ENCODE peak calls at places on chromosomes 13 and 19, in seven cellular contexts. V, Y, T, W, P, Q and N are unnamed samples. For H3K27me3, the result is how much of the 10 kb centered on the place peaks cover.

GRCh38 chr13:21837841-21838551 is 167.1 kb downstream of the FGF9 start:
- DNase-seq in V (no peak), Y (peak), T (no peak), W (peak), P (no peak), Q (no peak), N (no peak)

GRCh38 chr19:13838943-13839192 is 38.1 kb upstream of the NANOS3 start:
- DNase-seq in V (no peak), Y (no peak), T (no peak), W (no peak), P (no peak), Q (no peak), N (no peak)

GRCh38 chr13:37375724-37376123 is 222.8 kb downstream of the POSTN start:
- DNase-seq in V (peak), Y (peak), T (no peak), W (no peak), P (no peak), Q (peak), N (no peak)

GRCh38 chr19:2425622-2426581 is 1.5 kb downstream of the TIMM13 start:
- DNase-seq in V (no peak), Y (no peak), T (no peak), W (no peak), P (no peak), Q (no peak), N (no peak)

GRCh38 chr19:13156968-13157882 is 7.0 kb downstream of the IER2 start:
- DNase-seq in V (peak), Y (peak), T (no peak), W (no peak), P (no peak), Q (no peak), N (peak)

GRCh38 chr13:59659981-59660380 is 503.7 kb downstream of the DIAPH3 start:
- DNase-seq in V (no peak), Y (no peak), T (no peak), W (no peak), P (no peak), Q (no peak), N (no peak)

GRCh38 chr19:19460258-19460731 is 54.8 kb downstream of the GATAD2A start:
- DNase-seq in V (no peak), Y (peak), T (no peak), W (no peak), P (no peak), Q (no peak), N (peak)

GRCh38 chr13:33182729-33183128 is 102.8 kb downstream of the STARD13 start:
- DNase-seq in V (no peak), Y (no peak), T (no peak), W (no peak), P (no peak), Q (no peak), N (no peak)

GRCh38 chr13:38002596-38002995 is 133.0 kb upstream of the TRPC4 start:
- DNase-seq in V (peak), Y (no peak), T (no peak), W (no peak), P (no peak), Q (no peak), N (no peak)

GRCh38 chr13:44396963-44397580 is 23.4 kb downstream of the SERP2 start:
- DNase-seq in V (no peak), Y (no peak), T (no peak), W (no peak), P (no peak), Q (peak), N (no peak)

GRCh38 chr19:35357867-35358573 is at the start of gene FFAR3:
- DNase-seq in V (no peak), Y (peak), T (no peak), W (peak), P (no peak), Q (peak), N (no peak)

GRCh38 chr13:21670006-21670882 is 629 bp upstream of the FGF9 start:
- DNase-seq in V (no peak), Y (peak), T (no peak), W (peak), P (no peak), Q (peak), N (peak)

GRCh38 chr19:50252111-50252886 is 48.9 kb downstream of the MYH14 start:
- DNase-seq in V (peak), Y (peak), T (no peak), W (peak), P (no peak), Q (peak), N (peak)

GRCh38 chr19:35777411-35777841 is 2.1 kb downstream of the ARHGAP33 start:
- DNase-seq in V (no peak), Y (no peak), T (no peak), W (peak), P (no peak), Q (no peak), N (no peak)

GRCh38 chr19:51166846-51167490 is 24.9 kb downstream of the SIGLEC7 start:
- DNase-seq in V (no peak), Y (no peak), T (no peak), W (no peak), P (no peak), Q (no peak), N (no peak)

GRCh38 chr13:110065780-110066179 is 241.2 kb downstream of the COL4A1 start:
- DNase-seq in V (no peak), Y (no peak), T (no peak), W (no peak), P (no peak), Q (no peak), N (no peak)

GRCh38 chr13:105441406-105441805 is 1094.1 kb downstream of the EFNB2 start:
- DNase-seq in V (peak), Y (no peak), T (no peak), W (no peak), P (no peak), Q (peak), N (no peak)

GRCh38 chr19:1860133-1860775 is 3.1 kb downstream of the KLF16 start:
- DNase-seq in V (no peak), Y (peak), T (no peak), W (peak), P (no peak), Q (peak), N (peak)

GRCh38 chr13:35727881-35728280 is 251.4 kb upstream of the MAB21L1 start:
- DNase-seq in V (no peak), Y (no peak), T (no peak), W (no peak), P (no peak), Q (no peak), N (no peak)

GRCh38 chr19:32675720-32676185 is at the start of gene RGS9BP:
- DNase-seq in V (peak), Y (peak), T (no peak), W (peak), P (no peak), Q (peak), N (peak)

GRCh38 chr13:74036373-74036772 is 97.8 kb downstream of the KLF12 start:
- DNase-seq in V (peak), Y (no peak), T (no peak), W (peak), P (peak), Q (no peak), N (no peak)

GRCh38 chr13:74037762-74038161 is 96.4 kb downstream of the KLF12 start:
- DNase-seq in V (no peak), Y (no peak), T (no peak), W (no peak), P (no peak), Q (no peak), N (no peak)

GRCh38 chr13:74039667-74040066 is 94.5 kb downstream of the KLF12 start:
- DNase-seq in V (no peak), Y (no peak), T (no peak), W (no peak), P (no peak), Q (no peak), N (no peak)

GRCh38 chr13:74039154-74039553 is 95.0 kb downstream of the KLF12 start:
- DNase-seq in V (no peak), Y (no peak), T (no peak), W (no peak), P (no peak), Q (no peak), N (no peak)

DNA sequence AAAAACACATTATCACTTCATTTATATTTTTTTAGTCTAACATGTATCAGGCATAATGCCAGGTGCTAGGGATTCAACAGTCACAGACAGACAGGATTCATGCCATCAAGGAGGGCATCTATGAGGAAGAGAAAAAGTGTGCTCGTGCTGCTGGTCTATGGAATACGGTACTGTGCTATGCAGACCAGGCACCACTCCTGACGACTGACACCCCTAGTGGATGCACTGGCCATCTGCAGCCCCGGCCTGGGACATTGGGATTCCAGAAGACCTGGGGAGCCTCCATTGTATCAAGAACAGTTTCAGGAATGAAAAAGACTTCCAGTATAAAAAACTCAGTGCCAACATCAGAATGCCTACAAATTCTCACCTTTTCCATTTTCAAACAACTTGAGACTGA is 94.0 kb downstream of the KLF12 start:
- DNase-seq in V (peak), Y (peak), T (peak), W (peak), P (no peak), Q (peak), N (peak)
- H2AFZ ChIP-seq in V (no peak), Y (no peak), T (no peak), W (no peak), P (no peak), Q (no peak), N (no peak)

GRCh38 chr13:112926993-112927392 is 42.0 kb upstream of the MCF2L start:
- DNase-seq in V (no peak), Y (no peak), T (no peak), W (no peak), P (no peak), Q (no peak), N (no peak)

GRCh38 chr13:112923962-112924361 is 45.1 kb upstream of the MCF2L start:
- DNase-seq in V (no peak), Y (no peak), T (no peak), W (no peak), P (no peak), Q (no peak), N (no peak)

GRCh38 chr13:112926003-112926402 is 43.0 kb upstream of the MCF2L start:
- DNase-seq in V (no peak), Y (no peak), T (no peak), W (no peak), P (no peak), Q (no peak), N (no peak)

GRCh38 chr13:112928020-112928931 is 40.7 kb upstream of the MCF2L start:
- DNase-seq in V (no peak), Y (no peak), T (no peak), W (no peak), P (no peak), Q (peak), N (no peak)

DNA sequence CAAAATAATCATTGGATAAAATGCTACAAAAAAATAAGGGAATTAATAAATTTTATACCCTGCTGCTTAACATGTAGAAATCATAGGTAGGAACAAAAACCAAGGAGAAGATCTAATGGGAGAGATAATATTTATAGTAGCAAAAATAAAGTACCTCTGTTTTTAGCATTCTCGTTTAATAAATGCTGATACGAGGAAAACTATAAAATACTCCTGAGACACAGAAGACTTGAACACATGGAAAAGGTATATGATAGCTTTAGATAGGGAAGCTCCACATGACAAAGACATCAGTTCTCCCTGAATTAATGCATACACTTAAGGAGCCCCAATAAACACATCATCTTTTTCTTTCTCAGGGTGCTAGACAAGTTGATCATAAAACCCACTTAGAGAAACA is 44.6 kb upstream of the MCF2L start:
- DNase-seq in V (no peak), Y (no peak), T (no peak), W (no peak), P (no peak), Q (no peak), N (no peak)
- H3K27me3 ChIP-seq in V (under half), Y (half or more), T (under half), W (under half), P (under half), Q (under half), N (under half)

GRCh38 chr13:51292000-51292550 is 47.4 kb upstream of the SERPINE3 start:
- DNase-seq in V (peak), Y (peak), T (no peak), W (no peak), P (no peak), Q (peak), N (no peak)
- H3K4me2 ChIP-seq in V (peak), Y (no peak), T (no peak), W (no peak), P (no peak), Q (no peak), N (no peak)

DNA sequence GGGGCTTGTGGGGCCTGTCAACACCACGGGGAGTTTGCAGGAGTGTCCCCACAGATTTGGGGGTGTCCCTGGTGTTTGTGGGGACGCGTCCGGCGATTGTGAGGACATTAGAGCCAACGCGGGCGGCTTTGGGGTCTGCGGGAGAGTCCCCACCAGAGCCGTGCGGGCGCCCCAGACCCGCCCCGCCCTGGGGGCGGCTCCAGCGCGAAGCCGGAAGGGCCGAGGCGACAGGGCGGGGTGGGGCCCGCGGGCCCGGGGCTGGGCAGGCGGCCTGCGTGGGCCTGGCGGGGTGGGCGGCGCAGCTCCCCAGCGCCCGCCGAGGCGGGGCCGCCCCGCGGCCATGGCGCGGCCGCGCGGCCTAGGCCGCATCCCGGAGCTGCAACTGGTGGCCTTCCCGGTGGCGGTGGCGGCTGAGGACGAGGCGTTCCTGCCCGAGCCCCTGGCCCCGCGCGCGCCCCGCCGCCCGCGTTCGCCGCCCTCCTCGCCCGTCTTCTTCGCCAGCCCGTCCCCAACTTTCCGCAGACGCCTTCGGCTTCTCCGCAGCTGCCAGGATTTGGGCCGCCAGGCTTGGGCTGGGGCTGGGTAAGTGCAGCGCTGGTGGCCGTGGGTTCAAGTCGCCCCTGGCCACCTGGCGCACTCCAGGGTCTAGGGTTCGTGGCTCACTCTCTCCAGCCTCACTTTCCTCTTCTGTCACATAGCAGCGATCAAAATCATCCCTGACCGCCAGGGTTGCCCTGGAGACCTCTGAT is 10.3 kb downstream of the PDE4A start:
- DNase-seq in V (peak), Y (peak), T (no peak), W (peak), P (no peak), Q (peak), N (no peak)
- H2AFZ ChIP-seq in V (peak), Y (peak), T (no peak), W (peak), P (no peak), Q (peak), N (peak)

DNA sequence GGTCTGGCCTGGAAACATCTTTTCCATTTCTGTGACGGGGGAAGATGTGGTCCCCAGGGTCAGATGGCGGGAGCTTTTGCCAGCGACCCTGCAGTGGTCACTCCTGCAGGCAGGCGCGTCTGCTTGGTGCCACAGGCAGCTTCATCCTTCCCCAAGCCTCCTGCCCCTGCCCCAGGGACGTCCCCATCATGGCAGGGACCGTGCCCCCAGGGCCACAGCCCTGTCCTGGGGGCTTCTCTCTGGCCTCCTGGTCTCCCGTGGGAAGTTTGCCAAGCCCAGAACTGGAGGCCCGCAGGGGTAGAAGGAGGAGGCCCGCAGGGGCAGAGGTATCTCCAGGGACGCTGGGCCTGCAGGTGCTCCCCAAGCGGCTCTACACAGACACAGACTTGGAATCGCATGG is 47.5 kb downstream of the TMEM255B start:
- DNase-seq in V (no peak), Y (no peak), T (no peak), W (no peak), P (no peak), Q (no peak), N (no peak)
- H3K27me3 ChIP-seq in V (under half), Y (under half), T (under half), W (under half), P (under half), Q (under half), N (under half)

GRCh38 chr19:42370667-42371066 is 19.4 kb downstream of the CNFN start:
- DNase-seq in V (no peak), Y (no peak), T (no peak), W (peak), P (no peak), Q (peak), N (no peak)
- H3K4me2 ChIP-seq in V (no peak), Y (no peak), T (no peak), W (peak), P (no peak), Q (no peak), N (no peak)

DNA sequence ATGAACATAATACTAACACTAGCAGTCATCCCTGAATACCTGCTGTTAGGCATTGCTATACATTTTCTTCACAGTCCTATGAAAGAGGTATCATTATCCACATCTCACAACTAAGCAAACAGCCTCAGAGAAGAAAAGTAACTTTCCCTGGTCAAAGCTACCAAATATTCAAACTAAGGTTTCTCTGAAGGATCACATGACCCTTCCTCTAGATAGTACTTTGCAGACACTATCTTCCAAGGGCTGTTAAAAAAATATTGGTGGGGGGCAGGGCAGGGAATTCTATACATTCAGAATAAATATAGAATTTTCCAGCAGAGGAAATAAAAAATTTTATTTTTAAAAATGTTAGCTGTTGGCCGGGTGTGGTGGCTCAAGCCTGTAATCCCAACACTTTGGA is 3.1 kb downstream of the SLC25A30 start:
- DNase-seq in V (no peak), Y (no peak), T (no peak), W (no peak), P (no peak), Q (no peak), N (no peak)
- H2AFZ ChIP-seq in V (peak), Y (peak), T (no peak), W (no peak), P (peak), Q (peak), N (no peak)

GRCh38 chr19:17681505-17682125 is 6.5 kb downstream of the UNC13A start:
- DNase-seq in V (peak), Y (peak), T (no peak), W (peak), P (no peak), Q (peak), N (peak)

GRCh38 chr19:17680235-17680722 is 7.9 kb downstream of the UNC13A start:
- DNase-seq in V (peak), Y (peak), T (peak), W (peak), P (no peak), Q (peak), N (no peak)

GRCh38 chr19:17678836-17679235 is 9.3 kb downstream of the UNC13A start:
- DNase-seq in V (no peak), Y (no peak), T (no peak), W (no peak), P (no peak), Q (no peak), N (no peak)

GRCh38 chr19:17682273-17682672 is 5.9 kb downstream of the UNC13A start:
- DNase-seq in V (no peak), Y (no peak), T (no peak), W (no peak), P (no peak), Q (no peak), N (no peak)

DNA sequence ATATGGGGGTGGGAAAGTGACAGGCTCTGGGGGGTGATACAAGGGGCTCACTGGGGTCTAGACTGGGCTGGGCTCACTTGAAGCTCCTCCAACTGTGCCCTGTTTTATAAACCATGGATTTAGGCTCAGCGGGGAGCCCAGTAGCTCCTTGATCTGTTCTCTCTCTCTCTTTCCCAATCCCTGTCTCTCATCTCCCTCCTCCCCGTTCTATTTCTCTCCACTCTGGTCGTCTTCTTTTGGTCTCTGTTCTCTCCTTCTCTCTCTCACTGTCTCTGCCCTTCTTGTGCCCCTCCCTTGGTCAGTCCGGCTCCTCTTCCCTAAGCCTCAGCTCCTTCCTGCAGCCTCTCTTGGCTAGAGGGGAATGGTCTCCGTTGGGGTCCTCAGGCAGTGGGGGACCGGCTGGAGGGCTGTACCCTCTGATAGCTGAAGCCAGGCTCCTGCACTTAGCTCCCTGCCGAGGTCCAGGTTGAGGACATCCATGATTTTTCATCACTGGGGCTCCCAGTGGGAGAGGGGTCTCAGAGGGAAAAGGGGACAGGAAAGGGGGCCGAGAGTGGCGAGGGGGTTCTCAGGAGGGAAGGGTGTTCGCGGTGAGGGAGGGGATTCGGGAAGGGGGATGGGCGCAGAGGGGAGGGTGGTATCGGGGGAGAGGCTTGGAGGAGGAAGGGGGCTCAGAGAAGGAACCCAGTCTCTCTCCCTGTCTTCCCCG is 8.5 kb downstream of the UNC13A start:
- DNase-seq in V (no peak), Y (peak), T (no peak), W (peak), P (no peak), Q (no peak), N (no peak)
- H3K27me3 ChIP-seq in V (under half), Y (under half), T (under half), W (under half), P (under half), Q (under half), N (under half)

GRCh38 chr13:27658569-27658968 is 36.9 kb downstream of the POLR1D start:
- DNase-seq in V (peak), Y (peak), T (no peak), W (no peak), P (no peak), Q (peak), N (no peak)
- H3K4me2 ChIP-seq in V (peak), Y (peak), T (no peak), W (no peak), P (peak), Q (no peak), N (no peak)